ENCODE peak calls at places on chromosomes 12 and 14, in nine cellular contexts. N, O, B, X, Y, L, F, C and Q are unnamed samples.

GRCh38 chr14:50364792-50365191 is 31.9 kb downstream of the CDKL1 start:
- DNase-seq in N (no peak), O (no peak), B (no peak), X (no peak), Y (no peak), L (no peak), F (no peak), C (no peak), Q (no peak)

GRCh38 chr14:37056473-37056872 is 115.9 kb downstream of the SLC25A21 start:
- DNase-seq in N (no peak), O (peak; percentile 46), B (no peak), X (no peak), Y (no peak), L (no peak), F (no peak), C (no peak), Q (peak; percentile 57)

GRCh38 chr12:14885718-14886201 is at the start of gene MGP:
- DNase-seq in N (no peak), O (peak; percentile 30), B (no peak), X (no peak), Y (no peak), L (no peak), F (no peak), C (peak; percentile 34), Q (peak; percentile 98)

GRCh38 chr12:45725631-45726593 is 3.6 kb upstream of the ARID2 start:
- DNase-seq in N (no peak), O (peak; percentile 43), B (no peak), X (no peak), Y (peak; percentile 29), L (no peak), F (no peak), C (no peak), Q (peak; percentile 61)

GRCh38 chr12:106415134-106415533 is 57.6 kb downstream of the POLR3B start:
- DNase-seq in N (no peak), O (no peak), B (no peak), X (peak; percentile 47), Y (no peak), L (no peak), F (no peak), C (no peak), Q (peak; percentile 39)

GRCh38 chr14:75542585-75543091 is 20.4 kb downstream of the BATF start:
- DNase-seq in N (no peak), O (peak; percentile 73), B (peak; percentile 44), X (no peak), Y (peak; percentile 69), L (no peak), F (no peak), C (peak; percentile 4), Q (peak; percentile 60)

GRCh38 chr14:26730929-26731618 is 133.2 kb upstream of the NOVA1 start:
- DNase-seq in N (no peak), O (peak; percentile 58), B (no peak), X (no peak), Y (no peak), L (peak; percentile 42), F (no peak), C (no peak), Q (peak; percentile 35)

GRCh38 chr12:91620949-91621348 is 438.3 kb upstream of the DCN start:
- DNase-seq in N (no peak), O (no peak), B (no peak), X (no peak), Y (no peak), L (no peak), F (no peak), C (no peak), Q (peak; percentile 16)

GRCh38 chr12:41988715-41989114 is 156.0 kb downstream of the GXYLT1 start:
- DNase-seq in N (no peak), O (no peak), B (no peak), X (no peak), Y (no peak), L (no peak), F (no peak), C (no peak), Q (no peak)

GRCh38 chr14:19878029-19878642 is 3.2 kb downstream of the OR4K2 start:
- DNase-seq in N (no peak), O (no peak), B (no peak), X (no peak), Y (no peak), L (no peak), F (no peak), C (no peak), Q (peak; percentile 0)

GRCh38 chr14:82528011-82528410 is 994.4 kb upstream of the SEL1L start:
- DNase-seq in N (no peak), O (no peak), B (no peak), X (no peak), Y (no peak), L (no peak), F (no peak), C (no peak), Q (no peak)

GRCh38 chr12:121781751-121782615 is 11.5 kb downstream of the RHOF start:
- DNase-seq in N (no peak), O (no peak), B (no peak), X (no peak), Y (peak; percentile 77), L (no peak), F (no peak), C (no peak), Q (peak; percentile 39)

GRCh38 chr12:69655616-69656336 is 43.3 kb downstream of the BEST3 start:
- DNase-seq in N (no peak), O (no peak), B (no peak), X (peak; percentile 71), Y (no peak), L (no peak), F (no peak), C (peak; percentile 16), Q (peak; percentile 90)

GRCh38 chr12:121748571-121749265 is 36.2 kb downstream of the TMEM120B start:
- DNase-seq in N (no peak), O (peak; percentile 37), B (no peak), X (peak; percentile 44), Y (no peak), L (peak; percentile 26), F (no peak), C (no peak), Q (peak; percentile 80)

GRCh38 chr12:30840715-30841114 is 85.8 kb upstream of the TSPAN11 start:
- DNase-seq in N (no peak), O (no peak), B (no peak), X (no peak), Y (no peak), L (no peak), F (no peak), C (no peak), Q (no peak)

GRCh38 chr12:131164096-131164872 is 210.6 kb downstream of the ADGRD1 start:
- DNase-seq in N (peak; percentile 68), O (peak; percentile 90), B (no peak), X (no peak), Y (no peak), L (no peak), F (no peak), C (no peak), Q (no peak)

GRCh38 chr12:65121049-65121955 is at the start of gene WIF1:
- DNase-seq in N (no peak), O (peak; percentile 58), B (peak; percentile 14), X (no peak), Y (peak; percentile 30), L (peak; percentile 54), F (no peak), C (no peak), Q (no peak)
- TF ChIP-seq CTCF in N (peak; percentile 43), O (peak; percentile 62), B (no peak), X (peak; percentile 17), Y (no peak), L (peak; percentile 79), F (no peak), C (peak; percentile 11), Q (no peak)

DNA sequence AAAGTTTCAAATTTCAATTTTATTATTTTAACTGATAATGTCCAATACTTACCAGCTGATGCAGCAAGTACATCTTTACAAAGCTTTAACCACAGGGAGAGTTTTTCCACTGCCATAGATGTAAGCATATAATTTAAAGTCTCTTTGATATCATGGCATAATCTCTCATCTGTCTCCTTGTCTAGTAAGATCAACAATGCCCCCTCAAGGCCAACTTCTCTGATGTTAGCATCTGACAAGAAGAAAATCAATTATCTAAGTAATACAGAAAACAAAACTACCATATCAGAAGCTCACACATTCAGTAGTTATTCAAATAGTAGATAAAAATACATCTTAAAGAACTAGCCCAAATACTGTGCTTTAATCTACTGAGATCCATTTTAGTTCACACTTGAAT is 94.2 kb downstream of the HEATR5A start:
- DNase-seq in N (no peak), O (no peak), B (no peak), X (no peak), Y (no peak), L (no peak), F (no peak), C (no peak), Q (peak; percentile 42)
- TF ChIP-seq CTCF in N (peak; percentile 26), O (no peak), B (no peak), X (no peak), Y (no peak), L (no peak), F (no peak), C (peak; percentile 24), Q (no peak)

GRCh38 chr14:22838631-22839041 is 2.3 kb downstream of the MMP14 start:
- DNase-seq in N (no peak), O (no peak), B (no peak), X (no peak), Y (no peak), L (no peak), F (no peak), C (no peak), Q (peak; percentile 65)

GRCh38 chr14:22837059-22837749 is 819 bp downstream of the MMP14 start:
- DNase-seq in N (no peak), O (peak; percentile 64), B (peak; percentile 73), X (no peak), Y (no peak), L (peak; percentile 61), F (no peak), C (no peak), Q (peak; percentile 68)

GRCh38 chr14:22835505-22835904 is 880 bp upstream of the MMP14 start:
- DNase-seq in N (no peak), O (no peak), B (no peak), X (no peak), Y (no peak), L (no peak), F (no peak), C (no peak), Q (no peak)

GRCh38 chr14:22837750-22838538 is 1.6 kb downstream of the MMP14 start:
- DNase-seq in N (no peak), O (peak; percentile 62), B (peak; percentile 70), X (no peak), Y (no peak), L (peak; percentile 32), F (no peak), C (no peak), Q (peak; percentile 74)

GRCh38 chr14:22836301-22837058 is at the start of gene MMP14:
- DNase-seq in N (peak; percentile 90), O (peak; percentile 79), B (peak; percentile 77), X (no peak), Y (no peak), L (peak; percentile 66), F (no peak), C (peak; percentile 86), Q (peak; percentile 91)
- TF ChIP-seq CTCF in N (peak; percentile 66), O (peak; percentile 22), B (peak; percentile 23), X (peak; percentile 58), Y (no peak), L (no peak), F (peak; percentile 27), C (peak; percentile 76), Q (peak; percentile 63)

DNA sequence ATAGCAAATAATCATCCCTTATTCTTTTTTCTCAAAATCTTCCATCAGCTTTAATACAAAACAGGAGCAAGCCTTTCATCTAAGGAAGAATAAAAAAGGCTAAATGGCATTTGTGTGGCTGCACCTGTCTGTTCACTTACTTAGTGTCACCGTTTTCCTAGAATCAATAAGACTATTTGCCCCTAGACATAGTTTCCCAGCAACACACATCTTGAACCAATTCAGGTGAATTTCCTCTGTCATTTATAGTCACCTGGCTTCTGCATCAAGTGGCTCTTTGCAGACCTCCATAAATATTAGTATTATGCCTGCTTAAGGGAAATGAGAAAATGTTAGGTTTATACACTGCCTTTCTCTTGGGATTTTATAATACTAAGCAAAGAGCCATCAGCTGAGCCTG is 17.4 kb upstream of the GCH1 start:
- DNase-seq in N (no peak), O (no peak), B (no peak), X (no peak), Y (no peak), L (no peak), F (no peak), C (no peak), Q (no peak)
- TF ChIP-seq CTCF in N (no peak), O (no peak), B (no peak), X (no peak), Y (no peak), L (no peak), F (no peak), C (no peak), Q (no peak)